ENCODE peak calls at places on chromosomes 5 and 9, in nine cellular contexts. N is heart left ventricle, D is fibroblast of pulmonary artery, P is HFF-Myc, I is endothelial cell, A is GM23338, M is ovary, G is H1, L is H9. E is an unnamed sample.
A peak's percentile ranks its signal among the peaks of the same experiment; 100 is the strongest.

GRCh38 chr5:154795235-154795596 is 40.0 kb downstream of the LARP1 start:
- DNase-seq in P (no peak), G (no peak), A (no peak), M (no peak), D (peak; percentile 14), L (no peak), N (no peak), I (no peak), E (no peak)

GRCh38 chr5:52856564-52856963 is 68.8 kb downstream of the ITGA1 start:
- DNase-seq in I (no peak), N (no peak), G (no peak), P (no peak), M (no peak), L (no peak), D (peak; percentile 12), A (no peak), E (peak; percentile 60)

GRCh38 chr5:124858612-124859011 is 112.2 kb upstream of the ZNF608 start:
- DNase-seq in L (no peak), I (no peak), D (no peak), P (no peak), G (no peak), M (no peak), A (no peak), N (no peak), E (no peak)

GRCh38 chr9:124771867-124772621 is 933 bp upstream of the NR6A1 start:
- DNase-seq in P (no peak), I (peak; percentile 88), M (peak; percentile 86), L (peak; percentile 88), N (peak; percentile 79), A (peak; percentile 90), D (peak; percentile 78), G (peak; percentile 95), E (peak; percentile 24)

GRCh38 chr5:151037561-151038291 is 17.3 kb downstream of the GPX3 start:
- DNase-seq in A (no peak), N (no peak), I (no peak), D (peak; percentile 84), P (no peak), M (peak; percentile 71), G (no peak), L (no peak), E (peak; percentile 75)

GRCh38 chr5:123610665-123611406 is 98.9 kb downstream of the CSNK1G3 start:
- DNase-seq in G (no peak), M (no peak), A (peak; percentile 78), I (peak; percentile 30), L (no peak), P (peak; percentile 46), N (no peak), D (peak; percentile 88), E (peak; percentile 62)

GRCh38 chr9:61666849-61667371 is 477.1 kb downstream of the SPATA31A7 start:
- DNase-seq in N (no peak), D (no peak), P (no peak), I (no peak), M (no peak), A (no peak), L (peak; percentile 2), G (no peak), E (no peak)

GRCh38 chr9:114178756-114179450 is 23.6 kb downstream of the COL27A1 start:
- DNase-seq in A (no peak), I (no peak), P (no peak), L (no peak), D (no peak), M (peak; percentile 33), G (no peak), N (peak; percentile 84), E (no peak)

GRCh38 chr5:146706321-146706972 is 172.1 kb downstream of the PPP2R2B start:
- DNase-seq in I (no peak), L (peak; percentile 71), M (no peak), N (no peak), A (peak; percentile 61), D (no peak), P (no peak), G (peak; percentile 68), E (no peak)

GRCh38 chr5:167565555-167565954 is 725.9 kb upstream of the WWC1 start:
- DNase-seq in P (no peak), N (no peak), L (no peak), A (peak; percentile 60), M (no peak), I (no peak), D (peak; percentile 49), G (no peak), E (peak; percentile 25)

GRCh38 chr5:57681942-57682341 is 199.3 kb upstream of the ACTBL2 start:
- DNase-seq in L (no peak), I (no peak), P (no peak), A (no peak), D (no peak), M (no peak), G (no peak), N (no peak), E (no peak)

GRCh38 chr5:142769251-142769792 is 855 bp upstream of the ARHGAP26 start:
- DNase-seq in N (no peak), G (no peak), A (peak; percentile 42), I (no peak), M (no peak), P (no peak), L (no peak), D (no peak), E (no peak)

GRCh38 chr5:118397231-118397630 is 591.1 kb downstream of the DTWD2 start:
- DNase-seq in L (no peak), D (no peak), A (no peak), G (no peak), P (no peak), M (no peak), N (no peak), I (no peak), E (no peak)

GRCh38 chr5:137730331-137730730 is 5.6 kb downstream of the KLHL3 start:
- DNase-seq in G (no peak), D (no peak), A (no peak), P (no peak), N (no peak), I (no peak), L (no peak), M (no peak), E (no peak)

GRCh38 chr5:148910686-148911361 is 84.4 kb downstream of the ADRB2 start:
- DNase-seq in N (peak; percentile 26), I (no peak), D (peak; percentile 73), G (no peak), M (no peak), P (no peak), L (no peak), A (no peak), E (peak; percentile 57)

GRCh38 chr5:137415231-137415681 is 83.9 kb downstream of the SPOCK1 start:
- DNase-seq in I (no peak), P (peak; percentile 36), M (no peak), L (no peak), D (peak; percentile 70), A (no peak), N (no peak), G (no peak), E (peak; percentile 83)

GRCh38 chr5:42583322-42583721 is 160.1 kb downstream of the GHR start:
- DNase-seq in I (peak; percentile 60), N (peak; percentile 62), M (no peak), G (peak; percentile 54), P (peak; percentile 25), L (peak; percentile 62), D (peak; percentile 73), A (peak; percentile 86), E (peak; percentile 41)

GRCh38 chr9:1604942-1605560 is 410.1 kb upstream of the SMARCA2 start:
- DNase-seq in L (no peak), G (no peak), D (peak; percentile 34), P (peak; percentile 6), M (no peak), N (no peak), I (peak; percentile 10), A (peak; percentile 74), E (no peak)

GRCh38 chr5:143985832-143986485 is 174.0 kb downstream of the HMHB1 start:
- DNase-seq in A (no peak), L (no peak), G (no peak), N (no peak), D (peak; percentile 53), M (no peak), P (no peak), I (no peak), E (peak; percentile 87)

GRCh38 chr9:84997472-84997871 is 327.9 kb downstream of the NTRK2 start:
- DNase-seq in D (no peak), G (no peak), P (no peak), M (no peak), I (no peak), N (no peak), A (peak; percentile 19), L (peak; percentile 37), E (no peak)
- TF ChIP-seq CTCF in D (no peak), G (peak; percentile 23), P (peak; percentile 14), M (no peak), I (no peak), N (no peak), A (peak; percentile 60), L (peak; percentile 40), E (no peak)

DNA sequence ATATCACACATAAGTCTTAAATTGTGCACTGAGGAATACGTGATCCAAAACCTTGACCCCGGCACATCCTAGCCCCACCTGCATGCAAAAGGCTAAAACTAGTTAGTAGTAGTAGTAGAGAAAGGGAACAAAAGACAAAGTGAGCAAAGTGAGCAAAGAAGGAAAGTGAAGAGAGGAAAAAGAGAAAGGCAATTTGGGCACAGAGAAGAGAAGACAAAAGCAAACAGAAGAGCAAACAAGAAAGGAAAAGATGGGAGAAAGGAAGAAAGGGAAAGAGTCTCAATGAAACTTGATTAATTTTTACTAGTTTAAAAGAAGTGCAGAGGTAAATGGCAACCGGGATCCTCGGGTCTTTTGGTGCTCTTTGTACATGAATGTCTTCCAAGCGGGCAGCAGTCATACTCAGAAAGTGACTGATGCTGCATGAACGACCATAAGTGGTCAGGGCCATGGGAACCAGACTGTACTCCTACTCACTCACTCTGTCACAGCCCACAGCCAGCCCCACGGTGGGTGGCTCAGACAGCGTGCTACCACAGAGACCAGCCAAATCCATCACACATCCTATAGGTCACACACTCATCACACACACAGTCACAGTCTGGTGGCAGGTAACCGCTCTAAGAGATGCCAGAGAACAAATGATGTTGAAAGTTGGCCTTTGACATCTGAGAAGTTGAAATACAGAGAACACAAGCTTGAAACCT is 203.9 kb downstream of the FBN2 start:
- DNase-seq in M (no peak), G (no peak), I (no peak), A (no peak), P (no peak), N (no peak), L (no peak), D (no peak), E (no peak)
- TF ChIP-seq CTCF in M (no peak), G (no peak), I (no peak), A (no peak), P (no peak), N (no peak), L (no peak), D (no peak), E (no peak)

DNA sequence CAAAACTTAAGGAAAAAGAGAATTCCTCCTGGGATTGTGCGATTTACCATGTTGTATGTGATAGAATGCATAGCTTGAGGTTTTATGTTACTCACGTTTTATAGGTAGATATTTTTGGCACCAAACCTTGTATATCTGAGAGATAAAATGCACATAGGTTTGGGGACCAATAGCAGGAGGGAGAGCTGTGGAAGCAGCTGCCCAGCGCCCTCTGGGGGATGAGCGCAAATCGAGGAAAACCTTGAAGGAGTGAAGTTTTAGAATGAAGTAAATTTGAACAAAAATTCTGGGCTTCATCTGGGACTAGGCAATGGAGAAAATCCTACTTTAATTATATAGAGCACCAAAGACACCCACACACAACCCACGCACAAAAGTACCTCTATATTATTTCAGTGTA is 197.0 kb downstream of the ADCY2 start:
- DNase-seq in D (no peak), M (no peak), I (peak; percentile 54), A (peak; percentile 52), L (no peak), P (no peak), G (peak; percentile 58), N (no peak), E (no peak)
- TF ChIP-seq CTCF in D (no peak), M (no peak), I (no peak), A (peak; percentile 76), L (peak; percentile 81), P (peak; percentile 25), G (peak; percentile 55), N (no peak), E (peak; percentile 8)

GRCh38 chr5:172010278-172010677 is 3.8 kb upstream of the FBXW11 start:
- DNase-seq in I (no peak), A (peak; percentile 37), N (no peak), L (no peak), D (peak; percentile 69), M (no peak), G (no peak), P (no peak), E (no peak)
- TF ChIP-seq CTCF in I (no peak), A (peak; percentile 62), N (no peak), L (peak; percentile 48), D (peak; percentile 45), M (no peak), G (peak; percentile 33), P (no peak), E (no peak)